ENCODE peak calls at places on chromosome 2, in five cellular contexts. O, S, Q, E and I are unnamed samples.

GRCh38 chr2:169479257-169480078 is at the start of gene BBS5:
- DNase-seq in O (peak), S (peak), Q (peak), E (peak), I (peak)

GRCh38 chr2:171169839-171170238 is 9.1 kb upstream of the TLK1 start:
- DNase-seq in O (no peak), S (no peak), Q (no peak), E (no peak), I (no peak)

GRCh38 chr2:33047939-33048338 is 101.2 kb downstream of the LTBP1 start:
- DNase-seq in O (no peak), S (no peak), Q (no peak), E (no peak), I (no peak)

GRCh38 chr2:203743441-203743932 is 37.0 kb downstream of the CD28 start:
- DNase-seq in O (no peak), S (peak), Q (no peak), E (no peak), I (no peak)

GRCh38 chr2:38535745-38536506 is 66.8 kb downstream of the HNRNPLL start:
- DNase-seq in O (peak), S (peak), Q (peak), E (peak), I (peak)

GRCh38 chr2:83730258-83730657 is 728.8 kb downstream of the SUCLG1 start:
- DNase-seq in O (no peak), S (peak), Q (no peak), E (no peak), I (no peak)

GRCh38 chr2:69309336-69310048 is 77.5 kb downstream of the GFPT1 start:
- DNase-seq in O (peak), S (peak), Q (no peak), E (no peak), I (peak)

GRCh38 chr2:23568257-23569190 is 183.5 kb downstream of the KLHL29 start:
- DNase-seq in O (no peak), S (peak), Q (no peak), E (no peak), I (no peak)

GRCh38 chr2:240687741-240688562 is 3.7 kb upstream of the AQP12A start:
- DNase-seq in O (no peak), S (no peak), Q (no peak), E (peak), I (no peak)

GRCh38 chr2:190121971-190122370 is 59.4 kb upstream of the MSTN start:
- DNase-seq in O (no peak), S (peak), Q (no peak), E (no peak), I (no peak)

GRCh38 chr2:218780851-218781690 is 876 bp upstream of the CYP27A1 start:
- DNase-seq in O (no peak), S (peak), Q (no peak), E (no peak), I (no peak)

GRCh38 chr2:199366406-199366805 is 91.3 kb downstream of the SATB2 start:
- DNase-seq in O (no peak), S (no peak), Q (no peak), E (no peak), I (no peak)

GRCh38 chr2:11376071-11376470 is 31.6 kb upstream of the ROCK2 start:
- DNase-seq in O (no peak), S (no peak), Q (no peak), E (no peak), I (no peak)

GRCh38 chr2:98944786-98945185 is 8.8 kb upstream of the CRACDL start:
- DNase-seq in O (no peak), S (peak), Q (no peak), E (no peak), I (no peak)

GRCh38 chr2:240139666-240140393 is 628 bp downstream of the OTOS start:
- DNase-seq in O (no peak), S (no peak), Q (no peak), E (no peak), I (peak)

GRCh38 chr2:28658369-28658768 is 93.3 kb upstream of the PPP1CB start:
- DNase-seq in O (no peak), S (peak), Q (no peak), E (no peak), I (no peak)

GRCh38 chr2:63853527-63854310 is 12.0 kb downstream of the UGP2 start:
- DNase-seq in O (no peak), S (no peak), Q (no peak), E (no peak), I (no peak)

GRCh38 chr2:235263205-235264120 is 230.4 kb upstream of the AGAP1 start:
- DNase-seq in O (peak), S (peak), Q (no peak), E (peak), I (peak)

GRCh38 chr2:140565756-140566155 is 1565.1 kb downstream of the LRP1B start:
- DNase-seq in O (no peak), S (no peak), Q (no peak), E (no peak), I (no peak)

GRCh38 chr2:149329470-149330126 is 789 bp upstream of the LYPD6 start:
- DNase-seq in O (no peak), S (peak), Q (no peak), E (peak), I (no peak)

GRCh38 chr2:71788601-71789240 is 335.4 kb downstream of the DYSF start:
- DNase-seq in O (no peak), S (no peak), Q (no peak), E (peak), I (no peak)

GRCh38 chr2:216274194-216274593 is 98.1 kb downstream of the MARCHF4 start:
- DNase-seq in O (no peak), S (peak), Q (no peak), E (no peak), I (no peak)

GRCh38 chr2:221562226-221562625 is 9.9 kb downstream of the EPHA4 start:
- DNase-seq in O (no peak), S (no peak), Q (no peak), E (no peak), I (no peak)

GRCh38 chr2:64189167-64189566 is 44.9 kb upstream of the PELI1 start:
- DNase-seq in O (no peak), S (no peak), Q (no peak), E (no peak), I (no peak)

GRCh38 chr2:237922641-237923361 is 44.0 kb upstream of the UBE2F start:
- DNase-seq in O (no peak), S (no peak), Q (no peak), E (no peak), I (peak)

GRCh38 chr2:204150695-204151240 is 214.2 kb downstream of the ICOS start:
- DNase-seq in O (no peak), S (no peak), Q (no peak), E (no peak), I (no peak)

GRCh38 chr2:145777297-145777696 is 1257.4 kb upstream of the ZEB2 start:
- DNase-seq in O (no peak), S (peak), Q (no peak), E (no peak), I (no peak)

GRCh38 chr2:130327703-130328527 is 14.8 kb upstream of the IMP4 start:
- DNase-seq in O (no peak), S (peak), Q (no peak), E (no peak), I (no peak)

GRCh38 chr2:71385008-71385407 is 53.4 kb downstream of the ZNF638 start:
- DNase-seq in O (no peak), S (peak), Q (no peak), E (no peak), I (no peak)

GRCh38 chr2:142682528-142682927 is 194.9 kb upstream of the KYNU start:
- DNase-seq in O (no peak), S (peak), Q (no peak), E (no peak), I (no peak)

GRCh38 chr2:8796878-8797550 is 40.4 kb downstream of the KIDINS220 start:
- DNase-seq in O (no peak), S (no peak), Q (no peak), E (no peak), I (no peak)

GRCh38 chr2:224646242-224646846 is 61.2 kb upstream of the CUL3 start:
- DNase-seq in O (no peak), S (peak), Q (no peak), E (no peak), I (no peak)

GRCh38 chr2:6352906-6353515 is 512.7 kb downstream of the CMPK2 start:
- DNase-seq in O (peak), S (peak), Q (no peak), E (no peak), I (no peak)

GRCh38 chr2:205276071-205276777 is 406.1 kb upstream of the NRP2 start:
- DNase-seq in O (no peak), S (peak), Q (no peak), E (no peak), I (no peak)

GRCh38 chr2:191350826-191351225 is 105.6 kb downstream of the MYO1B start:
- DNase-seq in O (no peak), S (peak), Q (no peak), E (no peak), I (no peak)

GRCh38 chr2:236211281-236211680 is 43.1 kb upstream of the GBX2 start:
- DNase-seq in O (no peak), S (no peak), Q (no peak), E (peak), I (no peak)

GRCh38 chr2:27855476-27855875 is 34.7 kb downstream of the RBKS start:
- DNase-seq in O (no peak), S (peak), Q (no peak), E (no peak), I (no peak)